ENCODE peak calls at places on chromosomes 12 and 14, in five cellular contexts. One of them, this sample, is unnamed.

GRCh38 chr12:103802586-103802886 is 38.5 kb downstream of the NT5DC3 start:
- DNase-seq in CD8-positive, alpha-beta T cell: no peak
- DNase-seq in foreskin fibroblast: no peak
- DNase-seq in HL-60: peak
- DNase-seq in left ventricle myocardium inferior: no peak
- DNase-seq in this sample: no peak

GRCh38 chr12:89949457-89950195 is 241.0 kb upstream of the ATP2B1 start:
- DNase-seq in CD8-positive, alpha-beta T cell: peak
- DNase-seq in foreskin fibroblast: peak
- DNase-seq in HL-60: no peak
- DNase-seq in left ventricle myocardium inferior: no peak
- DNase-seq in this sample: peak

GRCh38 chr12:1796515-1797010 is 23.8 kb upstream of the LRTM2 start:
- DNase-seq in CD8-positive, alpha-beta T cell: peak
- DNase-seq in foreskin fibroblast: no peak
- DNase-seq in HL-60: peak
- DNase-seq in left ventricle myocardium inferior: no peak
- DNase-seq in this sample: no peak

GRCh38 chr12:113463746-113464743 is 7.6 kb downstream of the LHX5 start:
- DNase-seq in CD8-positive, alpha-beta T cell: no peak
- DNase-seq in foreskin fibroblast: no peak
- DNase-seq in HL-60: no peak
- DNase-seq in left ventricle myocardium inferior: no peak
- DNase-seq in this sample: no peak

GRCh38 chr12:64080319-64081008 is 141.6 kb downstream of the KICS2 start:
- DNase-seq in CD8-positive, alpha-beta T cell: no peak
- DNase-seq in foreskin fibroblast: no peak
- DNase-seq in HL-60: no peak
- DNase-seq in left ventricle myocardium inferior: no peak
- DNase-seq in this sample: no peak

GRCh38 chr12:58459191-58459590 is 461.1 kb downstream of the LRIG3 start:
- DNase-seq in CD8-positive, alpha-beta T cell: no peak
- DNase-seq in foreskin fibroblast: no peak
- DNase-seq in HL-60: no peak
- DNase-seq in left ventricle myocardium inferior: no peak
- DNase-seq in this sample: no peak

GRCh38 chr14:99945732-99946651 is 119.2 kb upstream of the EVL start:
- DNase-seq in CD8-positive, alpha-beta T cell: no peak
- DNase-seq in foreskin fibroblast: no peak
- DNase-seq in HL-60: peak
- DNase-seq in left ventricle myocardium inferior: no peak
- DNase-seq in this sample: peak

GRCh38 chr14:74898083-74898482 is 16.4 kb downstream of the DLST start:
- DNase-seq in CD8-positive, alpha-beta T cell: no peak
- DNase-seq in foreskin fibroblast: no peak
- DNase-seq in HL-60: no peak
- DNase-seq in left ventricle myocardium inferior: no peak
- DNase-seq in this sample: no peak

GRCh38 chr12:49827351-49828099 is 688 bp downstream of the NCKAP5L start:
- DNase-seq in CD8-positive, alpha-beta T cell: peak
- DNase-seq in foreskin fibroblast: peak
- DNase-seq in HL-60: peak
- DNase-seq in left ventricle myocardium inferior: peak
- DNase-seq in this sample: peak

GRCh38 chr12:27206801-27207502 is 37.1 kb upstream of the STK38L start:
- DNase-seq in CD8-positive, alpha-beta T cell: no peak
- DNase-seq in foreskin fibroblast: no peak
- DNase-seq in HL-60: no peak
- DNase-seq in left ventricle myocardium inferior: no peak
- DNase-seq in this sample: no peak

GRCh38 chr14:104970231-104971068 is 7.7 kb downstream of the AHNAK2 start:
- DNase-seq in CD8-positive, alpha-beta T cell: no peak
- DNase-seq in foreskin fibroblast: peak
- DNase-seq in HL-60: no peak
- DNase-seq in left ventricle myocardium inferior: peak
- DNase-seq in this sample: no peak

GRCh38 chr12:40645361-40645760 is 46.9 kb upstream of the CNTN1 start:
- DNase-seq in CD8-positive, alpha-beta T cell: no peak
- DNase-seq in foreskin fibroblast: no peak
- DNase-seq in HL-60: no peak
- DNase-seq in left ventricle myocardium inferior: no peak
- DNase-seq in this sample: no peak

GRCh38 chr12:19220205-19220604 is 90.7 kb downstream of the PLEKHA5 start:
- DNase-seq in CD8-positive, alpha-beta T cell: no peak
- DNase-seq in foreskin fibroblast: no peak
- DNase-seq in HL-60: no peak
- DNase-seq in left ventricle myocardium inferior: no peak
- DNase-seq in this sample: no peak

GRCh38 chr12:3938042-3938544 is 64.9 kb upstream of the PARP11 start:
- DNase-seq in CD8-positive, alpha-beta T cell: no peak
- DNase-seq in foreskin fibroblast: no peak
- DNase-seq in HL-60: no peak
- DNase-seq in left ventricle myocardium inferior: no peak
- DNase-seq in this sample: no peak

DNA sequence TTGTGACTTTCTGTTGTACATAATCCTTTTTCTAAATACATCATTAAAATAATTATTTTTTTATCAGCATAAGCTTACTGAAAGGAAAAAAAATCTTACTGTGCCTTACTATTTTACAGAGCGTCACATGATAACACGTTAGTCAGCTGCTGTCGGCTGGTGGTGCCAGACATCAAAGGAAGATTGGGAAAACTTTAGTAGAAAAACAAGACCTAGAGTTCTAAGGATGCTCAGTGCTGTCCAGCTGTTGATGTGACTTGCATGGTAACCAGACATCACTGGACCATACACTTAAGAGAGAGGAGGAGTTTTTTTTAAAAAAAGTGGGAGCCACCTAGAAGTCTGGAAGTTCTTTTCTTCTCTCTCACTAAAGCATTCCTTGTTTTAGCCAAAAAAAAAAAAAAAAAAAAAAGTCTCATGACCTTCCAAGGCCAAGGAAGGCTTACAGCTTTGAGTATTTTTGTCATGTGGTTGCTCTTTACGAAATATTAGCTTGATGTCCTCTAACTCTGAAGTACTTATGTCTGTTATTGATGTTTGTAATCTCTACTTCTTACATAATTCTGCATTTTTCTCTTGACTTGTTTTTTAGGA is 4.5 kb downstream of the RASSF8 start:
- DNase-seq in CD8-positive, alpha-beta T cell: no peak
- DNase-seq in foreskin fibroblast: no peak
- DNase-seq in HL-60: no peak
- DNase-seq in left ventricle myocardium inferior: no peak
- DNase-seq in this sample: no peak
- TF ChIP-seq CTCF in CD8-positive, alpha-beta T cell: no peak
- TF ChIP-seq CTCF in foreskin fibroblast: no peak
- TF ChIP-seq CTCF in HL-60: no peak
- TF ChIP-seq CTCF in left ventricle myocardium inferior: no peak
- TF ChIP-seq CTCF in this sample: no peak

GRCh38 chr14:56555921-56556570 is 23.6 kb upstream of the TMEM260 start:
- DNase-seq in CD8-positive, alpha-beta T cell: no peak
- DNase-seq in foreskin fibroblast: peak
- DNase-seq in HL-60: no peak
- DNase-seq in left ventricle myocardium inferior: no peak
- DNase-seq in this sample: no peak
- TF ChIP-seq CTCF in CD8-positive, alpha-beta T cell: peak
- TF ChIP-seq CTCF in foreskin fibroblast: peak
- TF ChIP-seq CTCF in HL-60: peak
- TF ChIP-seq CTCF in left ventricle myocardium inferior: peak
- TF ChIP-seq CTCF in this sample: peak

GRCh38 chr12:114735680-114736374 is 51.9 kb upstream of the TBX3 start:
- DNase-seq in CD8-positive, alpha-beta T cell: no peak
- DNase-seq in foreskin fibroblast: no peak
- DNase-seq in HL-60: no peak
- DNase-seq in left ventricle myocardium inferior: no peak
- DNase-seq in this sample: no peak
- TF ChIP-seq CTCF in CD8-positive, alpha-beta T cell: no peak
- TF ChIP-seq CTCF in foreskin fibroblast: no peak
- TF ChIP-seq CTCF in HL-60: no peak
- TF ChIP-seq CTCF in left ventricle myocardium inferior: no peak
- TF ChIP-seq CTCF in this sample: no peak

DNA sequence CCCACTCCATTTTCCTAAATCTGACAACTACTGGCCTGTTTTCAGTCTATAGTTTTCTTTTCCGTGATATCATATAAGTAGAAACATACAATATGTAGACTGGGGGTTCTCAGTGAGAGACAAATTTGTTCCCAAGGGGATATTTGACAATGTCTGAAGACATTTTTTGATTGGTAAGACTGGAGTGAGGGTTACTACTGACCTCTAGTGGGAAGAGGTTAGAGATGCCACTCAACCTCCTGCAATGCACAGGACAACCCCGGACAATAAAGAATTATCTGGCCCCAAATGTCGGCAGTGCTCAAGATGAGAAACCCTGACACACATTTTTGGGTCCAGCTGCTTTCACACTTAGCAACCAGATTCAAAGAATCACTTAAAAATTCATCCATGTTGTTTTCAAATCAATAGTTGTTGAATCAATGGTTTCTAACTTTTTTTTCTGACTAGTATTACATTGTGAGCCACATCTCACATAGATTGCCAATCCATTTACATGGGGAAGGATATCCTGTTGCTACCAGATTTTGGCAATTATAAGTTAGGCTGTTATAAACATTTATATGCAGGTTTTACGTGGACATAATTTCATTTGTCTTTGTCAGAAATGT is 307.1 kb downstream of the RPL10L start:
- DNase-seq in CD8-positive, alpha-beta T cell: no peak
- DNase-seq in foreskin fibroblast: no peak
- DNase-seq in HL-60: peak
- DNase-seq in left ventricle myocardium inferior: no peak
- DNase-seq in this sample: no peak
- TF ChIP-seq CTCF in CD8-positive, alpha-beta T cell: no peak
- TF ChIP-seq CTCF in foreskin fibroblast: peak
- TF ChIP-seq CTCF in HL-60: peak
- TF ChIP-seq CTCF in left ventricle myocardium inferior: no peak
- TF ChIP-seq CTCF in this sample: peak

DNA sequence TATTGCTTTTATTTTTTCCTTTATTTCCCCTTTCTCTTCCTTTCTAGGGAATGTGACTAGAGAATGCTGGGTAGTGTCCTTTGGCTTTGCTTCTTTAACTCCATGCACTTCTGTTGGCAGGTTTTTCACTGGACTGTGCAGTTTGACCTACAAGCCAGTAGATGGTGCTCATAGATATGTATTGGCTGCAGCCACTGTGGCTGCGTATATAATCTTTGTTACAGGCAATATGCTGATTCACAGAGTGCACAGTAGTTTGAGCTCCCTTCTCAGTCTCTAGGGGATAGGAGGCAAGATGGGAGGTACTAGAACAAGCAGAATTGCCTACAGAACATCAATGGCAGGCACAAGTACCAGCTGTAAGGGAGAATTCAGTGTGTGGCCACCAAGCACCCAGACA is 503.5 kb downstream of the LRFN5 start:
- DNase-seq in CD8-positive, alpha-beta T cell: no peak
- DNase-seq in foreskin fibroblast: peak
- DNase-seq in HL-60: peak
- DNase-seq in left ventricle myocardium inferior: no peak
- DNase-seq in this sample: no peak
- TF ChIP-seq CTCF in CD8-positive, alpha-beta T cell: no peak
- TF ChIP-seq CTCF in foreskin fibroblast: peak
- TF ChIP-seq CTCF in HL-60: peak
- TF ChIP-seq CTCF in left ventricle myocardium inferior: no peak
- TF ChIP-seq CTCF in this sample: peak

DNA sequence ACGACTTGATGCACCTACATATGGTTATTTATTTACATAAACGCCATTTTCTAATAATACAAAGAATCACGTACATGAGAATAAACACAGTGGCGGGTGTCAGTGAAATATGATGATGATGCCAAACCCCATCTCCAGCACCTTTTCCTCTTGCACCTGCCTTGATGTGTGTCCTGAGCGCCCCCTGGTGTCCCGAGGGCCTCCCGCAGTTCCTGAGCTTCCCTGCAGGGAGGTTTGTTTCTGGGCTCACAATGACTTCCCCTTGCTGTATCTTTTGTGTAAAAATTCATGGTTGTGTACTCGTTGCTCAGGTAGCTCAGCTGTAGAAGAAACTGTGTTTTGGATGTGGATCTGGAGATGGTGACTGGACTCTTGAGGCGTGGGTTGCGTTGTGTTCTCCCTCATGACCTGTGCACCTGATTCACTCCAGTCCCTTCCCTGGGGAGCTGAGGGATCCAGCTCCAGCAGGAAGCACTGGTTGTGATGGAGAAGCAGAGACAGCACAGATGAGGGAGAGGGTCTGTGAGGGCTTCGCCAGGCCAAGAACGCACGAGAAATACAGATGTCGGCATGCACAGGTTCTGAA is 1037.8 kb downstream of the TMEM121 start:
- DNase-seq in CD8-positive, alpha-beta T cell: peak
- DNase-seq in foreskin fibroblast: no peak
- DNase-seq in HL-60: peak
- DNase-seq in left ventricle myocardium inferior: no peak
- DNase-seq in this sample: peak
- TF ChIP-seq CTCF in CD8-positive, alpha-beta T cell: peak
- TF ChIP-seq CTCF in foreskin fibroblast: no peak
- TF ChIP-seq CTCF in HL-60: peak
- TF ChIP-seq CTCF in left ventricle myocardium inferior: no peak
- TF ChIP-seq CTCF in this sample: peak

DNA sequence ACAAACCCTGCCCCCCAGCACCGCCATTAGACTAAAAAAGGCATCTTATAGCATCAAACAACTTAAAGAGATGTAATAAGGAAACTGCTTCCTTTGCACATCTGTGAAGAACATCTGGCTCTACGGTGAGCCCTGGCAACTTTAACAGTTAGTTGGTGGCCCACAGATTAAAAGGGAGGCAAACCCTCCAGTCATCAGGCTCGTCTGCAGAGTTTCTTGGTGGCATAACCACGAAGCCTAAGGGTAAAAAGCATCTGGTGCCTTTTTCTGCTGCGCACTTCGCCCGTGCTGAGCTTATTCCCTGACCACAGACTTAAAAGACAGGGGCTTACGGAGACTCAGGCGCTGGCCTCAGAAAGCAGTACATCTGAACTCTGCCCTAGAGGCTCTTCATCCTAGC is 38.6 kb upstream of the DACT1 start:
- DNase-seq in CD8-positive, alpha-beta T cell: no peak
- DNase-seq in foreskin fibroblast: no peak
- DNase-seq in HL-60: no peak
- DNase-seq in left ventricle myocardium inferior: no peak
- DNase-seq in this sample: no peak
- TF ChIP-seq CTCF in CD8-positive, alpha-beta T cell: no peak
- TF ChIP-seq CTCF in foreskin fibroblast: no peak
- TF ChIP-seq CTCF in HL-60: no peak
- TF ChIP-seq CTCF in left ventricle myocardium inferior: no peak
- TF ChIP-seq CTCF in this sample: no peak

GRCh38 chr12:81136519-81136918 is 58.6 kb downstream of the ACSS3 start:
- DNase-seq in CD8-positive, alpha-beta T cell: no peak
- DNase-seq in foreskin fibroblast: no peak
- DNase-seq in HL-60: no peak
- DNase-seq in left ventricle myocardium inferior: no peak
- DNase-seq in this sample: no peak
- TF ChIP-seq CTCF in CD8-positive, alpha-beta T cell: no peak
- TF ChIP-seq CTCF in foreskin fibroblast: no peak
- TF ChIP-seq CTCF in HL-60: no peak
- TF ChIP-seq CTCF in left ventricle myocardium inferior: no peak
- TF ChIP-seq CTCF in this sample: no peak

This sample was measured in GM06990.